ENCODE peak calls at places on chromosomes 1 and 21, in six cellular contexts. H is tibial artery, C is WTC11, S is astrocyte of the cerebellum, Y is Calu3, N is brain microvascular endothelial cell. J is an unnamed sample.

GRCh38 chr21:37711294-37711844 is 204.9 kb downstream of the KCNJ6 start:
- DNase-seq in H (no peak), C (no peak), Y (no peak), S (no peak), N (no peak), J (no peak)

GRCh38 chr1:99457381-99458165 is 188.3 kb upstream of the PALMD start:
- DNase-seq in C (no peak), H (no peak), N (peak; percentile 77), S (no peak), Y (no peak), J (no peak)

GRCh38 chr1:174219606-174220370 is 60.5 kb downstream of the RABGAP1L start:
- DNase-seq in N (no peak), Y (no peak), S (no peak), C (no peak), H (no peak), J (no peak)

GRCh38 chr1:56788102-56788501 is 31.1 kb downstream of the FYB2 start:
- DNase-seq in H (no peak), N (no peak), Y (no peak), C (no peak), S (no peak), J (no peak)

GRCh38 chr1:117590273-117590925 is 15.4 kb upstream of the TENT5C start:
- DNase-seq in N (no peak), S (no peak), C (no peak), H (no peak), Y (no peak), J (no peak)

GRCh38 chr1:150548632-150549495 is at the start of gene ADAMTSL4:
- DNase-seq in H (peak; percentile 71), Y (peak; percentile 69), C (peak; percentile 63), S (no peak), N (peak; percentile 48), J (peak; percentile 77)

GRCh38 chr1:8223531-8223930 is 94.4 kb upstream of the SLC45A1 start:
- DNase-seq in H (no peak), S (no peak), N (no peak), Y (no peak), C (no peak), J (no peak)

GRCh38 chr1:240455228-240455821 is 156.6 kb downstream of the GREM2 start:
- DNase-seq in C (no peak), S (no peak), H (no peak), N (no peak), Y (peak; percentile 27), J (no peak)

GRCh38 chr1:194369060-194369459 is 1182.6 kb upstream of the B3GALT2 start:
- DNase-seq in C (no peak), S (no peak), N (no peak), Y (no peak), H (no peak), J (no peak)

GRCh38 chr1:222975472-222976122 is 160.8 kb downstream of the DISP1 start:
- DNase-seq in C (no peak), H (no peak), Y (no peak), S (no peak), N (peak; percentile 50), J (no peak)

GRCh38 chr1:218886472-218886871 is 287.2 kb upstream of the LYPLAL1 start:
- DNase-seq in N (peak; percentile 32), S (no peak), Y (no peak), H (peak; percentile 48), C (no peak), J (no peak)

GRCh38 chr1:235808226-235808625 is 58.5 kb downstream of the LYST start:
- DNase-seq in H (no peak), S (no peak), Y (no peak), C (no peak), N (no peak), J (peak; percentile 5)

GRCh38 chr1:54565113-54565501 is 17.1 kb downstream of the ACOT11 start:
- DNase-seq in S (no peak), Y (no peak), C (no peak), N (no peak), H (no peak), J (no peak)

GRCh38 chr21:42219606-42220137 is 732 bp downstream of the ABCG1 start:
- DNase-seq in N (no peak), S (no peak), C (peak; percentile 41), Y (no peak), H (no peak), J (peak; percentile 57)

GRCh38 chr1:61253059-61253735 is 170.8 kb downstream of the NFIA start:
- DNase-seq in Y (peak; percentile 62), N (peak; percentile 47), S (no peak), C (no peak), H (peak; percentile 94), J (no peak)

GRCh38 chr1:178282949-178283367 is 189.1 kb downstream of the RASAL2 start:
- DNase-seq in Y (no peak), N (no peak), C (no peak), S (peak; percentile 50), H (no peak), J (no peak)

GRCh38 chr1:19877821-19878636 is 4.2 kb upstream of the OTUD3 start:
- DNase-seq in Y (no peak), H (no peak), N (no peak), C (no peak), S (no peak), J (no peak)

GRCh38 chr21:46443910-46444309 is 14.8 kb upstream of the DIP2A start:
- DNase-seq in N (no peak), H (no peak), S (no peak), C (no peak), Y (no peak), J (no peak)

GRCh38 chr1:86542626-86543025 is 4.3 kb upstream of the CLCA4 start:
- DNase-seq in S (no peak), N (no peak), Y (peak; percentile 18), C (no peak), H (no peak), J (no peak)

GRCh38 chr21:40278345-40278744 is 411.1 kb downstream of the PCP4 start:
- DNase-seq in C (no peak), Y (no peak), N (no peak), S (no peak), H (no peak), J (no peak)

GRCh38 chr1:183837062-183837461 is 32.1 kb downstream of the RGL1 start:
- DNase-seq in N (no peak), H (no peak), C (no peak), S (no peak), Y (no peak), J (peak; percentile 22)
- TF ChIP-seq CTCF in N (no peak), H (no peak), C (no peak), S (no peak), Y (no peak), J (no peak)

DNA sequence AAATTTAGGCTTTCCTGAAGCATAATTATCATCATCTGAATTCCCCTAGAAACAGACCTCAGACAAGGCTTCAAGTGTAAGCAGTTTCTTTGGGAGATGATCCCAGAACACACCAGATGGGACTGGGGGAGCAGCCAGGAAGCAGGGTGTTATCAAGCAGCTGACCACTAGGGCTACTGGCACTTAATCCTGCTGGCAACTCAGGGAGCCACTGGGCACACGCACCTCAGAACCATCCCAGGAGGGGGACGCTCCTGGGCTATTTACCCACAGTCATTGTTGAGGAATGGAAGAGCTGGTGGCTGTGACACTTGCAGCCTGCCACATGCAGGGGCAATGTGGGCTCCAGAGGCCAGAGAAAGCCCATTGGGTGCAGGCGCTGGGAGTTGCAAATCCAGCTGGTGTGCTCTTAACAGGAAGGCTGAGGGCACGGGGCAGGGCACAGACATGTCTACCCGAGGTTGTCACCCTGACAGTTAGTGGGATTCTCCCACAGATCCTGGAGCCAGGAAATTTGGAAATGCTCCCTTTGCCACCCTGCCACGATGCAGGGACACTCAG is 15.1 kb upstream of the IL22RA1 start:
- DNase-seq in Y (no peak), H (no peak), C (peak; percentile 31), S (no peak), N (no peak), J (no peak)
- TF ChIP-seq CTCF in Y (peak; percentile 16), H (no peak), C (peak; percentile 14), S (peak; percentile 38), N (peak; percentile 59), J (peak; percentile 17)

GRCh38 chr1:29233693-29234092 is 2.6 kb upstream of the PTPRU start:
- DNase-seq in N (no peak), S (no peak), C (no peak), Y (no peak), H (no peak), J (no peak)
- TF ChIP-seq CTCF in N (no peak), S (no peak), C (no peak), Y (no peak), H (no peak), J (no peak)

GRCh38 chr1:154198756-154199562 is 7.1 kb upstream of the TPM3 start:
- DNase-seq in S (peak; percentile 45), N (peak; percentile 65), Y (peak; percentile 53), C (peak; percentile 23), H (peak; percentile 36), J (peak; percentile 31)

GRCh38 chr1:154193821-154194220 is 1.9 kb upstream of the TPM3 start:
- DNase-seq in S (no peak), H (no peak), N (no peak), C (no peak), Y (peak; percentile 19), J (no peak)

DNA sequence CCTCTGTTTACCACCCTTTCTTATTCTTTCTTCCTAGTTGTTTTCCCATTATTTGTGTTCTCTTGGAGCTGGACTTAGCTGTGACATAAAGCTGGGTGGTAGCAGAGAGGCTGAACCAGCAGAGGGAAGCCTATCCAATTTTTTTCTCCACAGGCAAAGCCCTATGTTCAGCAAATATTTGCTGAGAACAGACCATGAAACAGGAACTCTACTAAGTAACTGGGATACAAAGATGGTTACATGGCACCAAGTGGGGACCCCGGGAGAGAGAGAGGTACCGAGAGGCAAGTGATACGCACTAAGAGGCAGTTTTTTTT is 6.6 kb downstream of the CFAP141 start:
- DNase-seq in N (no peak), S (no peak), Y (no peak), H (no peak), C (no peak), J (no peak)
- TF ChIP-seq CTCF in N (peak; percentile 55), S (no peak), Y (no peak), H (no peak), C (no peak), J (no peak)

DNA sequence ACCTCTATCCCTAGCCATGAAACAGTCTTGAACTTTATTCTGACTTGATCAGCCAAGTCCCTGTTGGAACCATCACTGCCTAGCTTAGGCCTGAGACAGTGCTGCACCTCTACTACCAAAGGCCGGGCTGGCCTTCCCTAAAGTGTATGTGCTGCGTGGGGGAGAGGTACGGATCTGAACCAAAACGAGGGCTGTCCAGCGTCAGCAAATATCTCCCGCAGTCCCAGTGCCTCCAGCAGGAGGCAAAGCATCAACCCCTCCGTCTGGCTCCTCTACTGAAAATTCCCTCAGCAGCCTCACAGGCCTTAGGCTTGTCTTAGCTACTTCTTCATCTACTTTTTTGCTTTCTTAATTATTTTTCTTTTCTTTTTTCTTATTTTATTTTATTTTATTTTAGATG is 33.3 kb upstream of the KIF26B start:
- DNase-seq in H (no peak), Y (no peak), S (no peak), N (no peak), C (no peak), J (no peak)
- TF ChIP-seq CTCF in H (no peak), Y (no peak), S (no peak), N (peak; percentile 25), C (no peak), J (no peak)

GRCh38 chr1:82090104-82090503 is 289.4 kb downstream of the ADGRL2 start:
- DNase-seq in C (no peak), Y (no peak), H (no peak), S (no peak), N (no peak), J (no peak)
- TF ChIP-seq CTCF in C (no peak), Y (peak; percentile 42), H (no peak), S (peak; percentile 49), N (peak; percentile 56), J (peak; percentile 32)